ENCODE peak calls at places on chromosomes 2 and 18, in ten cellular contexts. L is left ventricle myocardium inferior; H is lung; U is psoas muscle; J is stimulated activated CD4-positive, alpha-beta T cell treated with anti-CD3 and anti-CD28 coated beads, Interleukin-1b, Interleukin-23, amount 100 ng/mL, for 24 hours; K is AG08395; S is GM12892; N is MCF 10A; A is epithelial cell of prostate; I is NCI-H146. E is an unnamed sample.

GRCh38 chr2:219508933-219509779 is 5.1 kb upstream of the ASIC4 start:
- DNase-seq in K (no peak), J (no peak), N (no peak), U (no peak), I (no peak), A (no peak), H (no peak), S (no peak), L (no peak), E (no peak)

GRCh38 chr2:41854227-41854626 is 193.6 kb upstream of the PKDCC start:
- DNase-seq in U (no peak), J (no peak), N (no peak), K (no peak), A (peak; percentile 31), S (no peak), L (no peak), I (no peak), H (no peak), E (no peak)

GRCh38 chr18:47261902-47262301 is 10.4 kb upstream of the SKOR2 start:
- DNase-seq in I (no peak), A (no peak), S (no peak), H (no peak), K (no peak), J (no peak), L (no peak), U (no peak), N (no peak), E (no peak)

GRCh38 chr2:216664593-216665034 is 30.7 kb downstream of the IGFBP5 start:
- DNase-seq in L (no peak), U (no peak), J (no peak), H (no peak), A (no peak), I (no peak), S (no peak), N (peak; percentile 49), K (no peak), E (no peak)

GRCh38 chr2:64718250-64718866 is 64.6 kb upstream of the SERTAD2 start:
- DNase-seq in S (no peak), A (no peak), H (no peak), J (no peak), U (no peak), L (no peak), I (no peak), K (no peak), N (no peak), E (no peak)

GRCh38 chr2:18396328-18396727 is 164.1 kb downstream of the RDH14 start:
- DNase-seq in S (no peak), A (no peak), U (peak; percentile 23), L (no peak), K (no peak), H (no peak), J (no peak), I (no peak), N (no peak), E (no peak)

GRCh38 chr2:111202266-111203040 is 81.7 kb downstream of the BCL2L11 start:
- DNase-seq in K (no peak), S (no peak), U (no peak), L (no peak), H (no peak), J (no peak), A (no peak), N (no peak), I (no peak), E (no peak)

GRCh38 chr2:102391530-102391929 is 31.4 kb upstream of the IL18RAP start:
- DNase-seq in N (no peak), K (no peak), H (no peak), U (no peak), A (no peak), J (no peak), S (no peak), I (no peak), L (no peak), E (no peak)

GRCh38 chr2:15993232-15993610 is 52.9 kb downstream of the MYCN start:
- DNase-seq in I (peak; percentile 71), K (no peak), A (no peak), L (no peak), S (no peak), J (no peak), H (no peak), N (no peak), U (no peak), E (no peak)

GRCh38 chr2:140506606-140507005 is 1624.2 kb downstream of the LRP1B start:
- DNase-seq in S (no peak), J (no peak), K (peak; percentile 63), H (no peak), N (peak; percentile 12), U (no peak), L (no peak), A (no peak), I (no peak), E (no peak)

GRCh38 chr2:169046440-169047151 is 15.5 kb upstream of the ABCB11 start:
- DNase-seq in J (no peak), U (no peak), K (no peak), L (no peak), S (no peak), H (no peak), I (no peak), A (peak; percentile 60), N (peak; percentile 42), E (no peak)

GRCh38 chr2:10269711-10270610 is 32.7 kb upstream of the HPCAL1 start:
- DNase-seq in L (no peak), H (no peak), U (no peak), N (no peak), J (no peak), A (no peak), S (no peak), K (no peak), I (no peak), E (no peak)

GRCh38 chr2:40448476-40449079 is 3.3 kb downstream of the SLC8A1 start:
- DNase-seq in N (peak; percentile 54), K (peak; percentile 10), A (no peak), S (no peak), I (peak; percentile 63), L (no peak), H (no peak), U (no peak), J (no peak), E (peak; percentile 36)

GRCh38 chr2:229650886-229651285 is 63.5 kb downstream of the DNER start:
- DNase-seq in L (no peak), J (no peak), A (no peak), H (no peak), S (no peak), N (no peak), K (no peak), I (no peak), U (no peak), E (no peak)

GRCh38 chr2:12805032-12805431 is 88.3 kb downstream of the TRIB2 start:
- DNase-seq in N (no peak), S (no peak), J (no peak), K (no peak), L (no peak), H (no peak), A (no peak), I (no peak), U (no peak), E (no peak)

GRCh38 chr18:56995579-56996194 is 151.2 kb upstream of the BOD1L2 start:
- DNase-seq in I (peak; percentile 81), N (no peak), U (no peak), K (no peak), L (no peak), A (no peak), S (no peak), H (no peak), J (no peak), E (no peak)

GRCh38 chr18:58991127-58991798 is 126.6 kb downstream of the ZNF532 start:
- DNase-seq in U (no peak), L (no peak), I (no peak), N (peak; percentile 90), H (no peak), K (no peak), A (no peak), J (no peak), S (no peak), E (no peak)

GRCh38 chr2:47658646-47659320 is 124.2 kb upstream of the MSH6 start:
- DNase-seq in I (no peak), L (no peak), A (no peak), U (no peak), N (no peak), K (no peak), S (no peak), H (no peak), J (no peak), E (no peak)

GRCh38 chr2:172252154-172252553 is 149.5 kb upstream of the DLX2 start:
- DNase-seq in A (no peak), K (no peak), H (no peak), I (no peak), S (no peak), J (no peak), L (peak; percentile 71), N (no peak), U (no peak), E (peak; percentile 72)

GRCh38 chr2:130985831-130986649 is 107.2 kb downstream of the FAM168B start:
- DNase-seq in K (no peak), I (no peak), N (no peak), U (no peak), J (no peak), H (no peak), L (no peak), S (no peak), A (no peak), E (no peak)

GRCh38 chr2:234427081-234428058 is 69.5 kb downstream of the ARL4C start:
- DNase-seq in U (no peak), J (no peak), N (no peak), K (peak; percentile 70), I (no peak), A (no peak), H (peak; percentile 44), S (no peak), L (no peak), E (peak; percentile 56)

GRCh38 chr2:169164311-169164710 is 94.9 kb downstream of the DHRS9 start:
- DNase-seq in L (no peak), H (no peak), I (no peak), S (no peak), N (no peak), J (no peak), A (no peak), U (no peak), K (no peak), E (no peak)

GRCh38 chr2:169119117-169119770 is 49.9 kb downstream of the DHRS9 start:
- DNase-seq in K (no peak), S (no peak), N (no peak), J (no peak), I (no peak), A (no peak), L (no peak), H (no peak), U (no peak), E (no peak)

GRCh38 chr2:134275058-134275862 is 21.4 kb downstream of the MGAT5 start:
- DNase-seq in S (no peak), K (no peak), H (no peak), N (no peak), J (no peak), I (no peak), U (no peak), A (no peak), L (no peak), E (peak; percentile 81)

GRCh38 chr2:6148887-6149286 is 456.7 kb downstream of the SOX11 start:
- DNase-seq in S (no peak), J (no peak), I (no peak), L (no peak), N (no peak), K (no peak), U (no peak), A (no peak), H (no peak), E (no peak)

GRCh38 chr2:42823744-42824453 is 31.5 kb upstream of the HAAO start:
- DNase-seq in U (no peak), A (no peak), K (peak; percentile 28), N (no peak), S (no peak), I (no peak), L (no peak), H (no peak), J (no peak), E (no peak)

GRCh38 chr2:129431881-129432280 is 547.6 kb upstream of the RAB6C start:
- DNase-seq in S (no peak), U (no peak), H (no peak), A (no peak), I (no peak), L (no peak), J (no peak), N (no peak), K (no peak), E (no peak)

GRCh38 chr2:199524689-199525574 is 67.2 kb upstream of the SATB2 start:
- DNase-seq in H (no peak), J (no peak), A (no peak), L (no peak), K (no peak), I (no peak), N (no peak), U (no peak), S (no peak), E (no peak)

E was measured in MV-4-11.